ENCODE peak calls at places on chromosomes 6 and 20, in nine cellular contexts. One of them, this sample, is unnamed.
A peak's percentile ranks its signal among the peaks of the same experiment; 100 is the strongest.

GRCh38 chr6:106194949-106195919 is 109.1 kb downstream of the PRDM1 start:
- DNase-seq in PC-3: peak; percentile 74
- DNase-seq in hepatocyte: no peak
- DNase-seq in SK-N-SH: no peak
- DNase-seq in HCT116: peak; percentile 76
- DNase-seq in neural progenitor cell: no peak
- DNase-seq in GM23248: peak; percentile 71
- DNase-seq in GM23338: no peak
- DNase-seq in MM.1S: peak; percentile 80
- DNase-seq in this sample: no peak

GRCh38 chr20:39899881-39900280 is 789.2 kb downstream of the MAFB start:
- DNase-seq in PC-3: no peak
- DNase-seq in hepatocyte: no peak
- DNase-seq in SK-N-SH: no peak
- DNase-seq in HCT116: no peak
- DNase-seq in neural progenitor cell: no peak
- DNase-seq in GM23248: no peak
- DNase-seq in GM23338: peak; percentile 54
- DNase-seq in MM.1S: no peak
- DNase-seq in this sample: no peak

GRCh38 chr6:29739882-29740261 is 16.6 kb downstream of the HLA-F start:
- DNase-seq in PC-3: no peak
- DNase-seq in hepatocyte: no peak
- DNase-seq in SK-N-SH: no peak
- DNase-seq in HCT116: no peak
- DNase-seq in neural progenitor cell: no peak
- DNase-seq in GM23248: no peak
- DNase-seq in GM23338: no peak
- DNase-seq in MM.1S: no peak
- DNase-seq in this sample: no peak

GRCh38 chr20:4802023-4802422 is 80.3 kb downstream of the PRND start:
- DNase-seq in PC-3: no peak
- DNase-seq in hepatocyte: no peak
- DNase-seq in SK-N-SH: no peak
- DNase-seq in HCT116: no peak
- DNase-seq in neural progenitor cell: no peak
- DNase-seq in GM23248: no peak
- DNase-seq in GM23338: no peak
- DNase-seq in MM.1S: no peak
- DNase-seq in this sample: no peak

GRCh38 chr6:32664827-32665362 is 1.6 kb downstream of the HLA-DQB1 start:
- DNase-seq in PC-3: no peak
- DNase-seq in hepatocyte: no peak
- DNase-seq in SK-N-SH: no peak
- DNase-seq in HCT116: no peak
- DNase-seq in neural progenitor cell: peak; percentile 10
- DNase-seq in GM23248: peak; percentile 25
- DNase-seq in GM23338: peak; percentile 65
- DNase-seq in MM.1S: no peak
- DNase-seq in this sample: no peak

GRCh38 chr20:53946106-53946505 is 124.3 kb downstream of the BCAS1 start:
- DNase-seq in PC-3: no peak
- DNase-seq in hepatocyte: no peak
- DNase-seq in SK-N-SH: no peak
- DNase-seq in HCT116: no peak
- DNase-seq in neural progenitor cell: no peak
- DNase-seq in GM23248: no peak
- DNase-seq in GM23338: no peak
- DNase-seq in MM.1S: no peak
- DNase-seq in this sample: no peak

GRCh38 chr6:108609276-108609769 is 48.6 kb downstream of the FOXO3 start:
- DNase-seq in PC-3: peak; percentile 81
- DNase-seq in hepatocyte: no peak
- DNase-seq in SK-N-SH: no peak
- DNase-seq in HCT116: peak; percentile 50
- DNase-seq in neural progenitor cell: no peak
- DNase-seq in GM23248: peak; percentile 87
- DNase-seq in GM23338: peak; percentile 24
- DNase-seq in MM.1S: peak; percentile 53
- DNase-seq in this sample: no peak

GRCh38 chr6:71855406-71855805 is 30.9 kb upstream of the RIMS1 start:
- DNase-seq in PC-3: peak; percentile 10
- DNase-seq in hepatocyte: no peak
- DNase-seq in SK-N-SH: no peak
- DNase-seq in HCT116: no peak
- DNase-seq in neural progenitor cell: no peak
- DNase-seq in GM23248: peak; percentile 7
- DNase-seq in GM23338: no peak
- DNase-seq in MM.1S: peak; percentile 16
- DNase-seq in this sample: peak; percentile 1

GRCh38 chr20:3473944-3474343 is 3.1 kb downstream of the ATRN start:
- DNase-seq in PC-3: no peak
- DNase-seq in hepatocyte: no peak
- DNase-seq in SK-N-SH: no peak
- DNase-seq in HCT116: no peak
- DNase-seq in neural progenitor cell: no peak
- DNase-seq in GM23248: no peak
- DNase-seq in GM23338: no peak
- DNase-seq in MM.1S: no peak
- DNase-seq in this sample: no peak

GRCh38 chr20:3473324-3473723 is 2.5 kb downstream of the ATRN start:
- DNase-seq in PC-3: no peak
- DNase-seq in hepatocyte: no peak
- DNase-seq in SK-N-SH: no peak
- DNase-seq in HCT116: no peak
- DNase-seq in neural progenitor cell: no peak
- DNase-seq in GM23248: no peak
- DNase-seq in GM23338: no peak
- DNase-seq in MM.1S: no peak
- DNase-seq in this sample: no peak

GRCh38 chr20:3471397-3472021 is 691 bp downstream of the ATRN start:
- DNase-seq in PC-3: no peak
- DNase-seq in hepatocyte: no peak
- DNase-seq in SK-N-SH: peak; percentile 26
- DNase-seq in HCT116: no peak
- DNase-seq in neural progenitor cell: peak; percentile 25
- DNase-seq in GM23248: peak; percentile 18
- DNase-seq in GM23338: peak; percentile 33
- DNase-seq in MM.1S: no peak
- DNase-seq in this sample: no peak

GRCh38 chr20:3470627-3471396 is at the start of gene ATRN:
- DNase-seq in PC-3: peak; percentile 91
- DNase-seq in hepatocyte: peak; percentile 95
- DNase-seq in SK-N-SH: peak; percentile 99
- DNase-seq in HCT116: peak; percentile 69
- DNase-seq in neural progenitor cell: peak; percentile 91
- DNase-seq in GM23248: peak; percentile 98
- DNase-seq in GM23338: peak; percentile 87
- DNase-seq in MM.1S: peak; percentile 88
- DNase-seq in this sample: no peak

DNA sequence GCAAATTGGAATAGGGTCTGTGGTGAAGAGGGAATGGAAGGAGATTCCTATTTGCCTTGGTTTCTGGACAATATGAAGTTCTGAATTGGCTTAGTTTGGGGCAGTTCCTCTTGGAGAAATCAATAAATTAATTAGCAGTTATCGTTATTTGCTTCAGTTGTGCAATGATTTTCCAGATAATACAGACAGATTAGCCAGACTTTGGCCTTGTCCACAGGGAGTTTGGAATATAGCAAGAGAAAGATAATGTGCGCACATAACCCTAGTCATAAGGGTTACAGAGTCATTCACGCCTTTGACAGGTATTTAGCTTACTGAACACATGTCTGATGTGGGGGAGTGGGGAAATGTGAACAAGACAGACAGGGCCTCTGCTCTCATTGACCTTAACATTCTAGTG is 1.3 kb downstream of the ATRN start:
- DNase-seq in PC-3: no peak
- DNase-seq in hepatocyte: peak; percentile 18
- DNase-seq in SK-N-SH: no peak
- DNase-seq in HCT116: no peak
- DNase-seq in neural progenitor cell: no peak
- DNase-seq in GM23248: no peak
- DNase-seq in GM23338: no peak
- DNase-seq in MM.1S: no peak
- DNase-seq in this sample: no peak
- H2AFZ ChIP-seq in PC-3: peak overlapping the region; percentile 91
- H2AFZ ChIP-seq in hepatocyte: peak overlapping the region; percentile 90
- H2AFZ ChIP-seq in SK-N-SH: no peak overlapping the region
- H2AFZ ChIP-seq in HCT116: no peak overlapping the region
- H2AFZ ChIP-seq in neural progenitor cell: no peak overlapping the region
- H2AFZ ChIP-seq in GM23248: peak overlapping the region; percentile 99
- H2AFZ ChIP-seq in GM23338: peak overlapping the region; percentile 97
- H2AFZ ChIP-seq in MM.1S: peak overlapping the region; percentile 97
- H2AFZ ChIP-seq in this sample: no peak overlapping the region

GRCh38 chr6:157200611-157201010 is 122.7 kb downstream of the TMEM242 start:
- DNase-seq in PC-3: no peak
- DNase-seq in hepatocyte: no peak
- DNase-seq in SK-N-SH: no peak
- DNase-seq in HCT116: no peak
- DNase-seq in neural progenitor cell: no peak
- DNase-seq in GM23248: no peak
- DNase-seq in GM23338: no peak
- DNase-seq in MM.1S: no peak
- DNase-seq in this sample: no peak
- TF ChIP-seq EZH2phosphoT487 in PC-3: no peak
- TF ChIP-seq EZH2phosphoT487 in hepatocyte: no peak
- TF ChIP-seq EZH2phosphoT487 in SK-N-SH: no peak
- TF ChIP-seq EZH2phosphoT487 in HCT116: no peak
- TF ChIP-seq EZH2phosphoT487 in neural progenitor cell: no peak
- TF ChIP-seq EZH2phosphoT487 in GM23248: no peak
- TF ChIP-seq EZH2phosphoT487 in GM23338: no peak
- TF ChIP-seq EZH2phosphoT487 in MM.1S: no peak
- TF ChIP-seq EZH2phosphoT487 in this sample: no peak

GRCh38 chr20:49725694-49726093 is 12.0 kb upstream of the B4GALT5 start:
- DNase-seq in PC-3: no peak
- DNase-seq in hepatocyte: no peak
- DNase-seq in SK-N-SH: no peak
- DNase-seq in HCT116: no peak
- DNase-seq in neural progenitor cell: no peak
- DNase-seq in GM23248: no peak
- DNase-seq in GM23338: peak; percentile 35
- DNase-seq in MM.1S: no peak
- DNase-seq in this sample: no peak

GRCh38 chr20:49727894-49728885 is 14.5 kb upstream of the B4GALT5 start:
- DNase-seq in PC-3: no peak
- DNase-seq in hepatocyte: no peak
- DNase-seq in SK-N-SH: no peak
- DNase-seq in HCT116: no peak
- DNase-seq in neural progenitor cell: no peak
- DNase-seq in GM23248: no peak
- DNase-seq in GM23338: no peak
- DNase-seq in MM.1S: no peak
- DNase-seq in this sample: no peak

GRCh38 chr20:49729780-49730179 is 16.1 kb upstream of the B4GALT5 start:
- DNase-seq in PC-3: no peak
- DNase-seq in hepatocyte: no peak
- DNase-seq in SK-N-SH: no peak
- DNase-seq in HCT116: no peak
- DNase-seq in neural progenitor cell: no peak
- DNase-seq in GM23248: peak; percentile 77
- DNase-seq in GM23338: no peak
- DNase-seq in MM.1S: no peak
- DNase-seq in this sample: no peak

GRCh38 chr20:49727473-49727872 is 13.8 kb upstream of the B4GALT5 start:
- DNase-seq in PC-3: no peak
- DNase-seq in hepatocyte: no peak
- DNase-seq in SK-N-SH: no peak
- DNase-seq in HCT116: no peak
- DNase-seq in neural progenitor cell: no peak
- DNase-seq in GM23248: no peak
- DNase-seq in GM23338: no peak
- DNase-seq in MM.1S: no peak
- DNase-seq in this sample: no peak

DNA sequence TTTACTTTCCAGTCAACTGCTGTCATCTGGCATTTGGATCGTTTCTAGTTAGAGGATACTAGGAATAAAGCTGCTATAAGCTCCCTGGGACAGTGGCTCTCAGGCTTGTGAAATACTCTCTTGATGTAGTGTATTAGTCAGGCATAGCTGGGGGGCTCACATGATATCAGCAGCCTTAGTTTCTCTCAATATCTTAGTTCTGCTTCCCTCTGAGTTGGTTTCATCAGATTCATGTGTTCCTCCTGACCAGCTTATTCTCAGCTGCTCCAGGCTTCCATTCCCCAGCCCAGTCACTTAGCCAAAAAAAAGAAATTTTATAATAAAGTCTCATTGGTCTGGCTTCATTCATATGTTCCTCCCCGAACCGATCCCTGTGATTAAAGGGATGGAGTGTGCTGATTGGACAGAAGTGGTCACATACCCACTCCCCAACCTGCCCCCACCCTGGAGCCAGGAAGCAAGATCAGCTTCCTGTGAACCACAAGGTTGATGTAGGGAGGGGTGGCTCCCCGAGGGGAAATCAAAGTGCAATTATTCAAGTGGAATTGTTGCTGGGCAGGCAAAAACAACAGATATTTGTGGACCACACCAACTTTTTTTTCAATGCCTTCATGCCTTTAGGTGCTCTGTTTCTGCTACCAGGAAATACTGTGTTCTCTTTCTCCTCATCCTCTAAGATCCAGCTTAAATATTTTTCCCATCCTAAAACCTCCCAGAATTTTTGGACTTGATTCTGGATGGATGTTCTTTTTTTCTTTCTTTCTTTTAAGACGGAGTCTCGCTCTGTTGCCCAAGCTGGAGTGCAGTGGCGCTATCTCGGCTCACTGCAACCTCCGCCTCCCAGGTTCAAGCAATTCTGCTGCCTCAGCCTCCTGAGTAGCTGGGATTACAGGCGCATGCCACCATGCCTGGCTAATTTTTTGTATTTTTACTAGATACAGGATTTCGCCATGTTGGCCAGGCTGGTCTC is 11.2 kb upstream of the B4GALT5 start:
- DNase-seq in PC-3: peak; percentile 38
- DNase-seq in hepatocyte: no peak
- DNase-seq in SK-N-SH: no peak
- DNase-seq in HCT116: no peak
- DNase-seq in neural progenitor cell: no peak
- DNase-seq in GM23248: peak; percentile 47
- DNase-seq in GM23338: no peak
- DNase-seq in MM.1S: no peak
- DNase-seq in this sample: peak; percentile 44
- H2AFZ ChIP-seq in PC-3: no peak overlapping the region
- H2AFZ ChIP-seq in hepatocyte: peak overlapping the region; percentile 7
- H2AFZ ChIP-seq in SK-N-SH: no peak overlapping the region
- H2AFZ ChIP-seq in HCT116: no peak overlapping the region
- H2AFZ ChIP-seq in neural progenitor cell: no peak overlapping the region
- H2AFZ ChIP-seq in GM23248: peak overlapping the region; percentile 30
- H2AFZ ChIP-seq in GM23338: peak overlapping the region; percentile 83
- H2AFZ ChIP-seq in MM.1S: no peak overlapping the region
- H2AFZ ChIP-seq in this sample: peak overlapping the region; percentile 55

DNA sequence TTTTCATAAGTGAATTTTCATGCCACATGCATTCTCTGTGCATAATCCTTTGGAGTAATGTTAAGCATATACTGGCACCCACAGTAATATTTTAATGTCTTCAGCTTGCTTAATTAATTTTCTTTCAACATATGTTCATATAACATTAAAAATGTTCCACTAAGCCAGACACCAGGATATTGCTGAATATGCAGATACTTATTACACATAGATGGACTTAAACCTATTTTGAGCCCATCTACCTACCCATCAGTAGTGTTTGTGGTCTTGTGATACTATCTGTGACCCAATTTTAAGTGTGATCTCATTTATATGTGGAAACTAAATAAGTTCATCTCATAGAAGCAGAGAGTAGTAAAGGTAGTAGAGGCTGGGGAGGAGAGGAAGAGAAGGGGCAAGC is 379.5 kb upstream of the JAG1 start:
- DNase-seq in PC-3: no peak
- DNase-seq in hepatocyte: no peak
- DNase-seq in SK-N-SH: no peak
- DNase-seq in HCT116: no peak
- DNase-seq in neural progenitor cell: no peak
- DNase-seq in GM23248: no peak
- DNase-seq in GM23338: no peak
- DNase-seq in MM.1S: no peak
- DNase-seq in this sample: no peak
- TF ChIP-seq EZH2phosphoT487 in PC-3: no peak
- TF ChIP-seq EZH2phosphoT487 in hepatocyte: no peak
- TF ChIP-seq EZH2phosphoT487 in SK-N-SH: no peak
- TF ChIP-seq EZH2phosphoT487 in HCT116: no peak
- TF ChIP-seq EZH2phosphoT487 in neural progenitor cell: no peak
- TF ChIP-seq EZH2phosphoT487 in GM23248: no peak
- TF ChIP-seq EZH2phosphoT487 in GM23338: no peak
- TF ChIP-seq EZH2phosphoT487 in MM.1S: no peak
- TF ChIP-seq EZH2phosphoT487 in this sample: no peak

This sample was measured in OCI-LY7.